ENCODE peak calls at places on chromosomes 6 and 20, in seven cellular contexts. T is naive thymus-derived CD4-positive, alpha-beta T cell; X is right lobe of liver; A is PC-3; F is HCT116; J is left ventricle myocardium inferior; W is hepatocyte. Z is an unnamed sample. For H3K27me3, the result is how much of the 10 kb centered on the place peaks cover.

GRCh38 chr6:135182993-135183531 is 2.0 kb downstream of the MYB start:
- DNase-seq in T (peak), X (peak), A (peak), F (no peak), J (no peak), W (peak), Z (peak)

GRCh38 chr6:57221191-57221935 is 744 bp downstream of the RAB23 start:
- DNase-seq in T (no peak), X (peak), A (peak), F (peak), J (peak), W (peak), Z (peak)

GRCh38 chr6:87789198-87789899 is 87.3 kb upstream of the AKIRIN2 start:
- DNase-seq in T (no peak), X (no peak), A (peak), F (no peak), J (no peak), W (peak), Z (no peak)

GRCh38 chr20:1263853-1264252 is 2.2 kb upstream of the SNPH start:
- DNase-seq in T (no peak), X (no peak), A (no peak), F (no peak), J (no peak), W (no peak), Z (no peak)

GRCh38 chr6:144286503-144287393 is 1.6 kb downstream of the UTRN start:
- DNase-seq in T (no peak), X (peak), A (peak), F (no peak), J (peak), W (peak), Z (no peak)

GRCh38 chr6:71665931-71666330 is 220.4 kb upstream of the RIMS1 start:
- DNase-seq in T (no peak), X (no peak), A (no peak), F (no peak), J (no peak), W (no peak), Z (no peak)

GRCh38 chr6:16909599-16910360 is 148.5 kb upstream of the ATXN1 start:
- DNase-seq in T (no peak), X (no peak), A (peak), F (no peak), J (no peak), W (no peak), Z (no peak)

GRCh38 chr6:150355932-150356331 is 12.9 kb upstream of the IYD start:
- DNase-seq in T (no peak), X (no peak), A (no peak), F (no peak), J (no peak), W (no peak), Z (no peak)

GRCh38 chr6:56096946-56097345 is 150.4 kb downstream of the COL21A1 start:
- DNase-seq in T (no peak), X (no peak), A (no peak), F (no peak), J (no peak), W (no peak), Z (no peak)

GRCh38 chr6:159074120-159074684 is 29.4 kb upstream of the TAGAP start:
- DNase-seq in T (no peak), X (no peak), A (peak), F (peak), J (no peak), W (peak), Z (no peak)

GRCh38 chr6:37109714-37110454 is 60.1 kb upstream of the PIM1 start:
- DNase-seq in T (no peak), X (no peak), A (no peak), F (no peak), J (no peak), W (peak), Z (no peak)

GRCh38 chr6:25066593-25066992 is 130.8 kb upstream of the RIPOR2 start:
- DNase-seq in T (no peak), X (no peak), A (no peak), F (no peak), J (no peak), W (no peak), Z (no peak)

GRCh38 chr6:86949776-86950175 is 12.4 kb downstream of the HTR1E start:
- DNase-seq in T (no peak), X (no peak), A (no peak), F (no peak), J (no peak), W (no peak), Z (no peak)

GRCh38 chr20:11218035-11218680 is 544.4 kb upstream of the JAG1 start:
- DNase-seq in T (no peak), X (no peak), A (no peak), F (no peak), J (no peak), W (no peak), Z (no peak)

GRCh38 chr6:96943535-96943934 is 19.0 kb downstream of the KLHL32 start:
- DNase-seq in T (no peak), X (no peak), A (no peak), F (no peak), J (no peak), W (no peak), Z (no peak)

GRCh38 chr20:31713312-31714049 is 9.2 kb downstream of the BCL2L1 start:
- DNase-seq in T (no peak), X (peak), A (peak), F (peak), J (peak), W (peak), Z (no peak)

GRCh38 chr20:47540443-47541354 is 39.0 kb downstream of the NCOA3 start:
- DNase-seq in T (no peak), X (no peak), A (peak), F (peak), J (no peak), W (peak), Z (no peak)

GRCh38 chr6:53724501-53724900 is 58.9 kb upstream of the KLHL31 start:
- DNase-seq in T (no peak), X (no peak), A (no peak), F (no peak), J (no peak), W (no peak), Z (no peak)

GRCh38 chr6:2876210-2877056 is 26.7 kb downstream of the SERPINB9 start:
- DNase-seq in T (no peak), X (peak), A (peak), F (peak), J (peak), W (peak), Z (no peak)

GRCh38 chr20:46400253-46400652 is 6.2 kb downstream of the ELMO2 start:
- DNase-seq in T (no peak), X (no peak), A (no peak), F (no peak), J (no peak), W (peak), Z (no peak)

GRCh38 chr6:134002821-134003220 is 49.6 kb downstream of the SLC2A12 start:
- DNase-seq in T (no peak), X (no peak), A (no peak), F (no peak), J (no peak), W (no peak), Z (no peak)

GRCh38 chr20:48205786-48206185 is 420.5 kb upstream of the SULF2 start:
- DNase-seq in T (no peak), X (no peak), A (no peak), F (no peak), J (no peak), W (no peak), Z (no peak)

GRCh38 chr20:4949833-4950178 is 51.5 kb downstream of the SLC23A2 start:
- DNase-seq in T (no peak), X (no peak), A (peak), F (no peak), J (no peak), W (peak), Z (no peak)

GRCh38 chr6:161238076-161238869 is 35.6 kb downstream of the AGPAT4 start:
- DNase-seq in T (no peak), X (no peak), A (no peak), F (no peak), J (no peak), W (no peak), Z (no peak)

GRCh38 chr20:57596998-57597939 is 23.0 kb downstream of the ZBP1 start:
- DNase-seq in T (peak), X (peak), A (peak), F (peak), J (peak), W (peak), Z (peak)

GRCh38 chr6:37125779-37126553 is 44.0 kb upstream of the PIM1 start:
- DNase-seq in T (no peak), X (no peak), A (no peak), F (no peak), J (no peak), W (peak), Z (no peak)

GRCh38 chr6:157778719-157779118 is 44.3 kb upstream of the SNX9 start:
- DNase-seq in T (no peak), X (no peak), A (no peak), F (no peak), J (no peak), W (no peak), Z (no peak)

GRCh38 chr6:27667016-27667415 is 194.1 kb upstream of the ZNF184 start:
- DNase-seq in T (no peak), X (no peak), A (no peak), F (no peak), J (no peak), W (no peak), Z (no peak)

GRCh38 chr20:36096404-36096799 is 58.1 kb upstream of the EPB41L1 start:
- DNase-seq in T (no peak), X (no peak), A (no peak), F (no peak), J (no peak), W (no peak), Z (no peak)
- H3K27me3 ChIP-seq in T (under half), X (under half), A (under half), F (under half), J (under half), W (under half), Z (under half)

DNA sequence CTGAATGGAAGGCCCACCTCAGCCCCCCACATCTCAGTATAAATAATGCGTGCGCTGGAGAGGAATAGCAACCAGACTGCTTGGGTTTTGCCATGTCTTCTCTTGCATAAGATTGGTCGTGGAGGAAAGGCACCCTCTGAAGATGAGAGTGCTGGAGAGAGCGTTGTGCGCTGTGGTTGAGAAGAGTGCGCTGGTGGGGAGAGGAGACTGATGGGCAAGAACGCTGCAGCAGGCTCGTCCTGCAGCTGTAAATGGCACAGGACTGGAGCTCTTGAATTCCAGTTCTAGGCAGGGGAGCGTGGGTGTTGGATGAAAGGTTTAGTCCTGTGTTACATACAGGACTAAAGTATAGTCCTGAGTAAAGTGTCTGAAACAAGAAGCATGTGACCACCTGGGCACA is 51.5 kb downstream of the RPRD1B start:
- DNase-seq in T (no peak), X (no peak), A (no peak), F (no peak), J (no peak), W (no peak), Z (no peak)
- H3K4me3 ChIP-seq in T (no peak), X (no peak), A (no peak), F (no peak), J (peak), W (no peak), Z (no peak)

GRCh38 chr20:44807684-44808056 is 2.7 kb downstream of the RIMS4 start:
- DNase-seq in T (no peak), X (no peak), A (no peak), F (no peak), J (no peak), W (no peak), Z (no peak)
- H3K27me3 ChIP-seq in T (under half), X (under half), A (half or more), F (under half), J (half or more), W (half or more), Z (under half)

GRCh38 chr6:29746846-29747687 is 23.8 kb downstream of the HLA-F start:
- DNase-seq in T (no peak), X (no peak), A (no peak), F (no peak), J (no peak), W (no peak), Z (no peak)

GRCh38 chr6:29749668-29750067 is 26.4 kb downstream of the HLA-F start:
- DNase-seq in T (no peak), X (no peak), A (no peak), F (no peak), J (no peak), W (no peak), Z (no peak)

GRCh38 chr6:29748391-29749352 is 25.4 kb downstream of the HLA-F start:
- DNase-seq in T (peak), X (peak), A (peak), F (peak), J (peak), W (peak), Z (peak)

GRCh38 chr6:29746050-29746449 is 22.8 kb downstream of the HLA-F start:
- DNase-seq in T (no peak), X (no peak), A (no peak), F (no peak), J (no peak), W (no peak), Z (no peak)

DNA sequence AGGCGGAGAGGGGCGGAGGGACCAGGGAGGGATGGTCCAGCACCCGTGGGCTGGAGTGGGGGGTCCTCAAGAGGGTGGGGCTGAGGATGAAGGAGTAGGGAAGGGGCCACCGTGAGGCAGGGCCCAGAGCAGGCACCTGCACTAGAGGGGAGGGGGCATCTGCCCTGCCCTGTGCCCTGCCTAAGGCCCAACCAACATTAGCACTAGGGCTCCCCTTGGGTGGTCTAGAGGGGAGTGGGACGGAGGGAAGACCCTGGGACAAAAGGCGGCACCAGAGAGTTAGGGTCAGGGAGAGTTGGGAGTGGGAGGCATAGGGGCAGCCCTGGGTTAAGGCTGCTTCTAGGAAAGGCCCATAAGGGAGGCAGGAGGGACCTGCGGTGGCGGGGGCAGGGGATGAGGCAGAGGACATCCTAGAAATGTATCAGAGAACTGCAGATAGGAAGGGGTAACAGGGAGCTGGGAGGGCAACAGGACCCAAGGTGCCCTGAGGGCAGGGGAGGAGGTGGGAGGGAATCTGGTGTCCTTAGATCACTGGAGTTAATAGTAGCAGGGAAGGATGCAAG is 24.5 kb downstream of the HLA-F start:
- DNase-seq in T (no peak), X (no peak), A (no peak), F (no peak), J (no peak), W (no peak), Z (no peak)
- H3K4me3 ChIP-seq in T (peak), X (peak), A (peak), F (peak), J (peak), W (peak), Z (peak)

GRCh38 chr6:136547871-136548270 is 2.4 kb downstream of the MAP7 start:
- DNase-seq in T (no peak), X (no peak), A (no peak), F (no peak), J (no peak), W (no peak), Z (no peak)
- H3K27me3 ChIP-seq in T (under half), X (under half), A (under half), F (under half), J (under half), W (under half), Z (under half)

GRCh38 chr20:38893056-38893455 is 33.2 kb upstream of the FAM83D start:
- DNase-seq in T (no peak), X (no peak), A (no peak), F (no peak), J (no peak), W (no peak), Z (no peak)

GRCh38 chr20:38896009-38896594 is 30.1 kb upstream of the FAM83D start:
- DNase-seq in T (no peak), X (no peak), A (no peak), F (no peak), J (no peak), W (no peak), Z (no peak)

GRCh38 chr20:38893485-38894090 is 32.6 kb upstream of the FAM83D start:
- DNase-seq in T (peak), X (peak), A (peak), F (peak), J (peak), W (peak), Z (peak)

GRCh38 chr20:38895098-38895949 is 30.9 kb upstream of the FAM83D start:
- DNase-seq in T (no peak), X (no peak), A (no peak), F (no peak), J (no peak), W (no peak), Z (no peak)

GRCh38 chr20:38894091-38894847 is 31.9 kb upstream of the FAM83D start:
- DNase-seq in T (no peak), X (no peak), A (no peak), F (no peak), J (peak), W (no peak), Z (no peak)
- H3K4me3 ChIP-seq in T (no peak), X (no peak), A (peak), F (peak), J (peak), W (no peak), Z (no peak)

DNA sequence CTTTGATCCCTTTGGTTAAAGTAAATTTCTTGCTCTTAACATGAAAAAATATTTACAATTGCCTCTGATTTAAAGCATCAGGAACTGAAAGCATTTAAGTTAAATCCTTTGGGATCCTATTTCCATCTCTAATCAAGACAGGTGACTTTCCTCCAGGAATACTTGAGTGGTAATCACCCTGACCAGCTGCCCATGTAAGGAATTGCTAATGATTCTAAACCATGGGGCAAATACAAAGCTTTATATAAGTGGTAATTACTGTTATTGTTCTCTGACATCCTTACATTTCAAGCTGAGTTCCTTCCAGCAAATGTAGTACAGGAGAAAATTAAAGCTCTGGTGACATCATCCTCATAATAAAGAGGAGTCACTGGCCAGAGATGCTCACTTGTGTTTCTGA is 100.6 kb downstream of the CRYBG1 start:
- DNase-seq in T (no peak), X (no peak), A (no peak), F (no peak), J (no peak), W (no peak), Z (no peak)
- H3K27me3 ChIP-seq in T (under half), X (under half), A (under half), F (under half), J (under half), W (under half), Z (under half)

DNA sequence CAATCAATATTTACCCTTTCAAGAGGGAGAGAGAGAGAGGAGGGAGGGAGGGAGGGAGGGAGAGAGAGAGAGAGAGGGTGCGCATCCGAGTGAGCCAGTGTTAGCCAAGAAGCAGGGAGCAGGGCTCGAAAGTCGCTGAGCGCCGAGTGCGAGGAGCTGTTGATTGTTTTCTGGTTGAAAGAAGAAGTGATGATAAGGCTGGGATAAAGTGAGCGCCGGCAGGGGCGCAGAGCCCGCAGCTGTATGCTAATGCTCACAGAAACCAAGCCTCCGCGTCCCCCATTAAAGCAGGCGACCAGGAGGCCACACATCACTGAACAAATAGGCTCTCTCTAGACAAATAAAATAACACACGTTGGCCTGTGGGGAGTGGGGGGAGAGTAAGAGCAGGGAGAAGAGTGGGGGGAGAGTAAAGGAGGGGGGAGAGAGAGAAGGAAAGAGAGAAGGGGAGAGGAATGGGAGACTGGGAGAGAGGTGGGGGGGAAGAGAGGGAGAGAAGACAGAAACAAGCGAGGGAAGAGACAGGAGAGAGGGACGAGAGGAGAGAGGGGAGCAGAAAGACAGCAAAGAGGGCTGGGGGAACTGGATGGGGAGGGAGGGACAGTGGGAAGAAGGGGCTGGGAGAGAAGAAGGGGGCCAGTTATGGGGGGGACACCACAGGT is 5.0 kb upstream of the INSM1 start:
- DNase-seq in T (no peak), X (no peak), A (no peak), F (no peak), J (no peak), W (peak), Z (no peak)
- H3K4me3 ChIP-seq in T (no peak), X (no peak), A (no peak), F (no peak), J (no peak), W (no peak), Z (no peak)

GRCh38 chr6:31359556-31359955 is 2.6 kb upstream of the HLA-B start:
- DNase-seq in T (no peak), X (no peak), A (no peak), F (no peak), J (no peak), W (no peak), Z (no peak)
- H3K27me3 ChIP-seq in T (under half), X (under half), A (under half), F (under half), J (under half), W (under half), Z (under half)

GRCh38 chr6:79421707-79422484 is 115.3 kb downstream of the LCA5 start:
- DNase-seq in T (no peak), X (no peak), A (peak), F (no peak), J (no peak), W (peak), Z (no peak)

GRCh38 chr6:79420054-79420453 is 117.2 kb downstream of the LCA5 start:
- DNase-seq in T (no peak), X (no peak), A (no peak), F (no peak), J (no peak), W (no peak), Z (no peak)

GRCh38 chr6:79421001-79421411 is 116.2 kb downstream of the LCA5 start:
- DNase-seq in T (no peak), X (no peak), A (no peak), F (no peak), J (no peak), W (no peak), Z (no peak)

GRCh38 chr6:79423216-79423615 is 114.0 kb downstream of the LCA5 start:
- DNase-seq in T (no peak), X (no peak), A (no peak), F (no peak), J (no peak), W (no peak), Z (no peak)

DNA sequence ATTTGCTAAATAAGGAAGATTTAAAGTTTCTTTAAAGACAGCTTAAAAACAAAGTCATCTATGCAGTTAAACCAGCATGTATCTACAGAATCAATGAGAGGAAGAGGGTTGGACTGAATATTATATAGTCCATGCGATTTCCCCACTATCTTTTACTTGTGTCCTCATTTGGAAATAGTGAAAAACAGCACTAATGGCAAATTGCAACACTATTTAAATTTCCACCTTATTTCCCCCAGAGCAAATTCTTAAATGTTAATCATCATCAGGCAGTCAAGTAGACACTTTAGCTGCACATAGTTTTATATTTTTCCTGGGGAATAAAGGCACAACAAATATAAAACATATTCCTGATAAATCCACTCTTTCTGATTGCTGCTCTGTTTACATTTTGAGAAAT is 114.6 kb downstream of the LCA5 start:
- DNase-seq in T (no peak), X (no peak), A (no peak), F (no peak), J (no peak), W (no peak), Z (no peak)
- H3K4me3 ChIP-seq in T (no peak), X (no peak), A (no peak), F (no peak), J (no peak), W (no peak), Z (no peak)